ENCODE peak calls at places on chromosomes 2 and 18, in four cellular contexts. A, S, V and L are unnamed samples.

GRCh38 chr2:124894199-124894598 is 869.1 kb downstream of the CNTNAP5 start:
- DNase-seq in S (no peak), V (no peak), A (no peak), L (no peak)

GRCh38 chr18:62992877-62993365 is 277.6 kb downstream of the PHLPP1 start:
- DNase-seq in S (no peak), V (no peak), A (no peak), L (no peak)

GRCh38 chr2:55418512-55419235 is 982 bp downstream of the CCDC88A start:
- DNase-seq in S (peak; percentile 24), A (no peak), V (no peak), L (no peak)

GRCh38 chr2:69797836-69798465 is 31.5 kb upstream of the GMCL1 start:
- DNase-seq in A (no peak), V (no peak), S (no peak), L (no peak)

GRCh38 chr2:241940329-241940728 is 70.8 kb downstream of the RTP5 start:
- DNase-seq in S (no peak), A (peak; percentile 8), V (no peak), L (no peak)

GRCh38 chr18:28041366-28041765 is 135.6 kb downstream of the CDH2 start:
- DNase-seq in A (peak; percentile 86), S (no peak), V (no peak), L (peak; percentile 45)

GRCh38 chr2:216651370-216651881 is 18.2 kb downstream of the IGFBP2 start:
- DNase-seq in A (peak; percentile 74), S (no peak), V (no peak), L (peak; percentile 40)

GRCh38 chr2:68553098-68553497 is 85.7 kb downstream of the APLF start:
- DNase-seq in S (no peak), V (no peak), A (no peak), L (no peak)

GRCh38 chr18:76564117-76564516 is 69.1 kb upstream of the ZNF516 start:
- DNase-seq in S (no peak), A (peak; percentile 24), V (no peak), L (no peak)

GRCh38 chr2:220194630-220195029 is 567.2 kb downstream of the SLC4A3 start:
- DNase-seq in V (no peak), A (no peak), S (no peak), L (no peak)

GRCh38 chr18:55425698-55426097 is 162.3 kb downstream of the TCF4 start:
- DNase-seq in V (no peak), A (no peak), S (no peak), L (no peak)

GRCh38 chr2:70132244-70133126 is 45.2 kb downstream of the PCBP1 start:
- DNase-seq in A (peak; percentile 65), V (peak; percentile 61), S (peak; percentile 62), L (peak; percentile 73)

GRCh38 chr2:44680983-44681481 is 260.5 kb upstream of the SIX3 start:
- DNase-seq in S (no peak), V (no peak), A (no peak), L (no peak)

GRCh38 chr2:226796012-226796839 is 3.4 kb downstream of the IRS1 start:
- DNase-seq in A (no peak), S (no peak), V (peak; percentile 25), L (no peak)

GRCh38 chr2:233819884-233820765 is 34.2 kb downstream of the HJURP start:
- DNase-seq in S (no peak), V (no peak), A (no peak), L (no peak)

GRCh38 chr2:40213071-40213470 is 238.8 kb downstream of the SLC8A1 start:
- DNase-seq in S (no peak), V (no peak), A (peak; percentile 43), L (peak; percentile 45)

GRCh38 chr2:28630341-28630740 is 121.3 kb upstream of the PPP1CB start:
- DNase-seq in S (no peak), V (no peak), A (no peak), L (no peak)

GRCh38 chr2:146642066-146642465 is 1202.8 kb upstream of the ACVR2A start:
- DNase-seq in V (no peak), S (no peak), A (no peak), L (no peak)

GRCh38 chr2:215698566-215698965 is 262.7 kb upstream of the FN1 start:
- DNase-seq in A (peak; percentile 81), S (no peak), V (no peak), L (peak; percentile 97)

GRCh38 chr2:178529194-178529593 is 48.9 kb downstream of the PLEKHA3 start:
- DNase-seq in A (no peak), S (no peak), V (no peak), L (no peak)

GRCh38 chr2:101150306-101151140 is 659 bp downstream of the TBC1D8 start:
- DNase-seq in V (peak; percentile 40), A (no peak), S (peak; percentile 38), L (no peak)